ENCODE peak calls at places on chromosomes 5 and 9, in seven cellular contexts. Z is GM23248, J is GM23338, A is PC-3, G is SK-N-SH, H is PC-9, W is MM.1S. U is an unnamed sample. For H3K27me3 and H3K9me2, the result is how much of the 10 kb centered on the place peaks cover.

GRCh38 chr5:138711816-138712215 is 41.4 kb upstream of the CTNNA1 start:
- DNase-seq in G (no peak), J (no peak), H (no peak), W (no peak), Z (no peak), A (no peak), U (no peak)

GRCh38 chr5:171579849-171580505 is 160.5 kb downstream of the FGF18 start:
- DNase-seq in A (no peak), J (no peak), W (no peak), H (no peak), Z (peak), G (no peak), U (no peak)

GRCh38 chr5:6545770-6546690 is 86.8 kb downstream of the NSUN2 start:
- DNase-seq in J (no peak), Z (peak), W (no peak), H (no peak), A (no peak), G (no peak), U (no peak)

GRCh38 chr9:4298255-4299005 is 1.4 kb downstream of the GLIS3 start:
- DNase-seq in J (peak), Z (peak), G (peak), W (peak), A (peak), H (peak), U (no peak)

GRCh38 chr5:102600964-102601363 is 102.2 kb upstream of the SLCO6A1 start:
- DNase-seq in J (no peak), Z (peak), W (no peak), A (peak), H (no peak), G (no peak), U (no peak)

GRCh38 chr9:15231788-15232635 is 75.0 kb downstream of the TTC39B start:
- DNase-seq in J (peak), W (peak), G (peak), A (peak), H (no peak), Z (peak), U (peak)

GRCh38 chr9:26945591-26945990 is 1.5 kb downstream of the PLAA start:
- DNase-seq in H (no peak), G (no peak), W (no peak), Z (peak), J (peak), A (no peak), U (no peak)

GRCh38 chr5:56625577-56625976 is 189.8 kb upstream of the MAP3K1 start:
- DNase-seq in Z (peak), A (peak), J (no peak), W (no peak), G (no peak), H (peak), U (no peak)

GRCh38 chr9:71607571-71607970 is 160.7 kb downstream of the CEMIP2 start:
- DNase-seq in G (no peak), H (peak), A (no peak), W (no peak), J (no peak), Z (peak), U (no peak)

GRCh38 chr5:141560141-141560540 is 58.7 kb downstream of the DIAPH1 start:
- DNase-seq in W (no peak), A (peak), Z (peak), G (no peak), J (peak), H (no peak), U (no peak)

GRCh38 chr5:62152394-62153123 is 153.4 kb upstream of the KIF2A start:
- DNase-seq in G (no peak), A (peak), J (no peak), W (no peak), Z (no peak), H (no peak), U (no peak)

GRCh38 chr5:56638768-56639238 is 176.5 kb upstream of the MAP3K1 start:
- DNase-seq in Z (no peak), J (no peak), A (no peak), G (no peak), H (no peak), W (no peak), U (no peak)

GRCh38 chr5:176578391-176578808 is 29.3 kb downstream of the CDHR2 start:
- DNase-seq in W (peak), H (peak), G (peak), J (peak), A (peak), Z (peak), U (peak)

GRCh38 chr5:133052317-133053175 is 733 bp downstream of the HSPA4 start:
- DNase-seq in G (peak), Z (peak), J (peak), W (peak), H (peak), A (peak), U (peak)

GRCh38 chr9:4105183-4105582 is 194.7 kb downstream of the GLIS3 start:
- DNase-seq in H (no peak), J (no peak), Z (no peak), A (no peak), W (no peak), G (no peak), U (no peak)

GRCh38 chr5:64766105-64766504 is 2.4 kb downstream of the SREK1IP1 start:
- DNase-seq in H (peak), W (no peak), Z (peak), A (peak), J (no peak), G (no peak), U (no peak)

GRCh38 chr9:115884846-115885245 is 268.7 kb upstream of the PAPPA start:
- DNase-seq in G (no peak), W (no peak), A (no peak), J (no peak), H (no peak), Z (no peak), U (no peak)

GRCh38 chr5:3452622-3453021 is 143.0 kb upstream of the IRX1 start:
- DNase-seq in Z (no peak), A (no peak), H (no peak), J (no peak), W (no peak), G (no peak), U (no peak)

GRCh38 chr5:42992035-42992570 is 48.0 kb downstream of the ANXA2R start:
- DNase-seq in W (peak), G (peak), A (no peak), Z (peak), J (peak), H (peak), U (peak)
- H3K27me3 ChIP-seq in W (under half), G (under half), A (under half), Z (under half), J (half or more), H (under half), U (under half)

DNA sequence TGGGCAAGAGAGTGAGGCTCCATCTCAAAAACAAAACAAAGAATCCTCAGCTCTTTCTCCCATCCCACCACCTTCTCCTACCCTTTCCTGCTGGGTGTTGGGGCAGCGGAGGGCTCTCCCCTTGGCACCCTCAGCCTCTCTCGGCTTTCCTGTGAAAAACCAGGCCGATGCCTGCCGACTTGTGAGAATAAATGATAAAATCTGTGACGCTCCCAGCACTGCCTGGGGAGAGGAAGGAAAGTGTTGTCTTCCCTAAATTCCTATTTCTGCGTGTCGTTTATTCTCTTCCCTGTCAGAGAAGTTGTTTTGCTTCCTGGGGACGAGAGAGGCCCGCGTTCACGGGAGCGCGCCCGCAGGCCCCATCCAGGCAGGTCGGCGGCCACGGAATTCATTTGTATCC is 19.7 kb downstream of the NEK6 start:
- DNase-seq in A (no peak), H (no peak), J (no peak), Z (no peak), W (no peak), G (no peak), U (no peak)
- H3K9me2 ChIP-seq in A (under half), H (under half), J (under half), Z (under half), W (under half), G (under half), U (under half)

DNA sequence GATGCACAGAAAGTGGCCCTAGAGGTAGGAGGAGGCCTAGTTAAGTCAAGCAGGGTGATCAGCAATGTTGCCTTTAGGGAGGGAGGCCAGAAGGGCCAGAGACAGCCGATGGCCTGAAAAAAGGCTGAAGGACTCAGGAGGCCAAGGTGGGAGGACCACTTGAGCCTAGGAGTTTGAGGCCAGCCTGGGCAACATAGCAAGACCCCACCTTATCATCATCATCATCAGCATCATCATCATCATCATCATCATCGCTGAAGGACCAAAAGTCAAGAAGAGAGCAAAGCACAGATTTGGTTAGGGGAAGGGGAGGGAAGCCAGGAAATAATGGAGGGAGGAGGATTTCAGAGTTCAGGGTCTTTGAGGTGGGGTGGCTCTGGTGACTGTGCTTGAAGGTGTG is 74.3 kb downstream of the RALGPS1 start:
- DNase-seq in A (no peak), G (no peak), W (no peak), J (no peak), H (no peak), Z (no peak), U (no peak)
- H3K27me3 ChIP-seq in A (under half), G (under half), W (under half), J (under half), H (under half), Z (under half), U (under half)

DNA sequence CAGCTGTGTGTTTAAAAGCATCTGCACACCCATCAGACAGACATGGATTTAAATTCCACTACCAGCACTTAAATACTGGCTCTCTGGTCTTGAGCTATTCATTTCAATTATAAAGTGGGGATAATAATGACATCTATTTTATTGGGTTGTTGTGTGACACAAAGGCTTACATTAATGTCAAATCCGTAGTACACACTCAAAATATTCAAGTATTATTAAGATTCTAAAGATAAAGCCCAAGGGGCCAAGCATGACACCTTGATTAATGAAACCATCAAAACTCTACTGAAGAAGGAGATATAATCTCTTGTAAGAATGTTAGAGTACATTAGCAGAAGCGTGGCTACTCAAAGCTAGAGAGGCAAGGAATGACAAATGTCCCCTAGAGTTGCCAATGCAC is 743.0 kb downstream of the KCTD16 start:
- DNase-seq in A (no peak), G (no peak), Z (no peak), W (no peak), J (no peak), H (no peak), U (no peak)
- H3K9me2 ChIP-seq in A (under half), G (under half), Z (under half), W (under half), J (under half), H (under half), U (under half)

GRCh38 chr9:18299449-18299848 is 174.5 kb upstream of the ADAMTSL1 start:
- DNase-seq in J (no peak), A (no peak), W (no peak), G (no peak), H (no peak), Z (no peak), U (no peak)

GRCh38 chr9:18297532-18297872 is 176.5 kb upstream of the ADAMTSL1 start:
- DNase-seq in W (peak), A (peak), G (peak), H (no peak), J (peak), Z (no peak), U (peak)

GRCh38 chr9:18296702-18297531 is 177.0 kb upstream of the ADAMTSL1 start:
- DNase-seq in W (peak), J (no peak), G (peak), H (no peak), A (no peak), Z (peak), U (no peak)

DNA sequence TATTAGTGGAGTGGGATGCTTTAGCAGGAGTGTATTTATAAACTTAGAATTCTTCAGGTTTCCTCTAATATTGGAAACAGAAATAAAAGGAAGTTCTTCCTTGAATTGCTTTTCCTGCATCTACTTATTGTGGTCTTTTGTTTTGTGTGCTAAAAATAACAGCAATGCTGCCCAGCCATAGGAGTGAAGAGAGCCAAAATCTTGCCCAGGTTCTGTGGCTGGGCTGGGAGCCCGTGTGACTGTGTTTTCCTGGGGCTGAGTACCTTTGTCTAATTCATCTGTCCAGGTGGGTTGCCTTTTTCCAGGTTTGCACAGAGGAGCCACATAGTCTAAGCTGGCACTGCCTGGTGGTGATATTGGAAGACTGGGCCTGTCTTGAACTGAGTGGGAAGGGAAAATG is 179.7 kb upstream of the ADAMTSL1 start:
- DNase-seq in Z (no peak), G (no peak), J (no peak), W (no peak), A (no peak), H (no peak), U (no peak)
- H3K27me3 ChIP-seq in Z (under half), G (under half), J (under half), W (under half), A (under half), H (under half), U (under half)

GRCh38 chr9:130661461-130662098 is 2.8 kb upstream of the PRDM12 start:
- DNase-seq in J (peak), Z (no peak), H (no peak), W (no peak), A (no peak), G (peak), U (no peak)
- H3K9me2 ChIP-seq in J (under half), Z (under half), H (under half), W (under half), A (under half), G (under half), U (under half)

U was measured in Karpas-422.